ENCODE peak calls at places on chromosomes 12 and 14, in seven cellular contexts. One of them, this sample, is unnamed.

GRCh38 chr14:65415613-65416012 is 3.1 kb downstream of the FUT8 start:
- DNase-seq in fibroblast of pulmonary artery: no peak
- DNase-seq in cardiac fibroblast: no peak
- DNase-seq in AG04450: no peak
- DNase-seq in astrocyte: no peak
- DNase-seq in ovary: no peak
- DNase-seq in GM12878: no peak
- DNase-seq in this sample: no peak

GRCh38 chr12:32558941-32559340 is 120.2 kb upstream of the DNM1L start:
- DNase-seq in fibroblast of pulmonary artery: peak; percentile 47
- DNase-seq in cardiac fibroblast: peak; percentile 62
- DNase-seq in AG04450: no peak
- DNase-seq in astrocyte: no peak
- DNase-seq in ovary: no peak
- DNase-seq in GM12878: peak; percentile 66
- DNase-seq in this sample: peak; percentile 77

GRCh38 chr12:5305425-5305824 is 126.5 kb upstream of the NTF3 start:
- DNase-seq in fibroblast of pulmonary artery: no peak
- DNase-seq in cardiac fibroblast: no peak
- DNase-seq in AG04450: no peak
- DNase-seq in astrocyte: no peak
- DNase-seq in ovary: no peak
- DNase-seq in GM12878: no peak
- DNase-seq in this sample: no peak

GRCh38 chr12:25283006-25283405 is 32.3 kb upstream of the KRAS start:
- DNase-seq in fibroblast of pulmonary artery: no peak
- DNase-seq in cardiac fibroblast: peak; percentile 18
- DNase-seq in AG04450: no peak
- DNase-seq in astrocyte: no peak
- DNase-seq in ovary: no peak
- DNase-seq in GM12878: no peak
- DNase-seq in this sample: no peak

GRCh38 chr12:49097381-49097780 is 2.8 kb upstream of the DHH start:
- DNase-seq in fibroblast of pulmonary artery: no peak
- DNase-seq in cardiac fibroblast: no peak
- DNase-seq in AG04450: no peak
- DNase-seq in astrocyte: no peak
- DNase-seq in ovary: no peak
- DNase-seq in GM12878: no peak
- DNase-seq in this sample: no peak

GRCh38 chr12:108846320-108846719 is 11.1 kb downstream of the SSH1 start:
- DNase-seq in fibroblast of pulmonary artery: no peak
- DNase-seq in cardiac fibroblast: no peak
- DNase-seq in AG04450: no peak
- DNase-seq in astrocyte: no peak
- DNase-seq in ovary: no peak
- DNase-seq in GM12878: no peak
- DNase-seq in this sample: no peak

GRCh38 chr14:88189840-88190191 is 133.3 kb downstream of the KCNK10 start:
- DNase-seq in fibroblast of pulmonary artery: no peak
- DNase-seq in cardiac fibroblast: no peak
- DNase-seq in AG04450: no peak
- DNase-seq in astrocyte: no peak
- DNase-seq in ovary: no peak
- DNase-seq in GM12878: no peak
- DNase-seq in this sample: no peak

GRCh38 chr14:76208340-76208739 is 56.6 kb downstream of the GPATCH2L start:
- DNase-seq in fibroblast of pulmonary artery: no peak
- DNase-seq in cardiac fibroblast: no peak
- DNase-seq in AG04450: no peak
- DNase-seq in astrocyte: no peak
- DNase-seq in ovary: no peak
- DNase-seq in GM12878: no peak
- DNase-seq in this sample: no peak

GRCh38 chr12:91396296-91396695 is 213.7 kb upstream of the DCN start:
- DNase-seq in fibroblast of pulmonary artery: no peak
- DNase-seq in cardiac fibroblast: no peak
- DNase-seq in AG04450: no peak
- DNase-seq in astrocyte: no peak
- DNase-seq in ovary: no peak
- DNase-seq in GM12878: no peak
- DNase-seq in this sample: no peak

GRCh38 chr14:81625343-81625742 is 91.7 kb upstream of the SEL1L start:
- DNase-seq in fibroblast of pulmonary artery: peak; percentile 4
- DNase-seq in cardiac fibroblast: peak; percentile 4
- DNase-seq in AG04450: no peak
- DNase-seq in astrocyte: no peak
- DNase-seq in ovary: no peak
- DNase-seq in GM12878: no peak
- DNase-seq in this sample: peak; percentile 2
- TF ChIP-seq CTCF in fibroblast of pulmonary artery: no peak
- TF ChIP-seq CTCF in cardiac fibroblast: no peak
- TF ChIP-seq CTCF in AG04450: no peak
- TF ChIP-seq CTCF in astrocyte: peak; percentile 11
- TF ChIP-seq CTCF in ovary: no peak
- TF ChIP-seq CTCF in GM12878: peak; percentile 35
- TF ChIP-seq CTCF in this sample: peak; percentile 18

GRCh38 chr12:14424545-14424944 is 59.1 kb downstream of the ATF7IP start:
- DNase-seq in fibroblast of pulmonary artery: no peak
- DNase-seq in cardiac fibroblast: no peak
- DNase-seq in AG04450: no peak
- DNase-seq in astrocyte: no peak
- DNase-seq in ovary: no peak
- DNase-seq in GM12878: no peak
- DNase-seq in this sample: no peak

GRCh38 chr12:14426792-14427191 is 61.3 kb downstream of the ATF7IP start:
- DNase-seq in fibroblast of pulmonary artery: no peak
- DNase-seq in cardiac fibroblast: no peak
- DNase-seq in AG04450: no peak
- DNase-seq in astrocyte: no peak
- DNase-seq in ovary: no peak
- DNase-seq in GM12878: no peak
- DNase-seq in this sample: no peak

GRCh38 chr12:14417717-14418116 is 52.2 kb downstream of the ATF7IP start:
- DNase-seq in fibroblast of pulmonary artery: peak; percentile 94
- DNase-seq in cardiac fibroblast: peak; percentile 94
- DNase-seq in AG04450: peak; percentile 76
- DNase-seq in astrocyte: peak; percentile 90
- DNase-seq in ovary: no peak
- DNase-seq in GM12878: no peak
- DNase-seq in this sample: peak; percentile 40

GRCh38 chr12:14418526-14418925 is 53.0 kb downstream of the ATF7IP start:
- DNase-seq in fibroblast of pulmonary artery: peak; percentile 55
- DNase-seq in cardiac fibroblast: peak; percentile 50
- DNase-seq in AG04450: no peak
- DNase-seq in astrocyte: peak; percentile 29
- DNase-seq in ovary: no peak
- DNase-seq in GM12878: no peak
- DNase-seq in this sample: no peak

GRCh38 chr12:14422516-14423230 is 57.2 kb downstream of the ATF7IP start:
- DNase-seq in fibroblast of pulmonary artery: no peak
- DNase-seq in cardiac fibroblast: no peak
- DNase-seq in AG04450: no peak
- DNase-seq in astrocyte: peak; percentile 73
- DNase-seq in ovary: no peak
- DNase-seq in GM12878: no peak
- DNase-seq in this sample: no peak
- H3K4me3 ChIP-seq in fibroblast of pulmonary artery: no peak overlapping the region
- H3K4me3 ChIP-seq in cardiac fibroblast: no peak overlapping the region
- H3K4me3 ChIP-seq in AG04450: no peak overlapping the region
- H3K4me3 ChIP-seq in astrocyte: no peak overlapping the region
- H3K4me3 ChIP-seq in ovary: no peak overlapping the region
- H3K4me3 ChIP-seq in GM12878: no peak overlapping the region
- H3K4me3 ChIP-seq in this sample: no peak overlapping the region

GRCh38 chr12:52557481-52557880 is 4.5 kb upstream of the KRT71 start:
- DNase-seq in fibroblast of pulmonary artery: no peak
- DNase-seq in cardiac fibroblast: no peak
- DNase-seq in AG04450: no peak
- DNase-seq in astrocyte: no peak
- DNase-seq in ovary: no peak
- DNase-seq in GM12878: no peak
- DNase-seq in this sample: no peak

GRCh38 chr12:52564582-52564981 is 9.1 kb downstream of the KRT74 start:
- DNase-seq in fibroblast of pulmonary artery: no peak
- DNase-seq in cardiac fibroblast: no peak
- DNase-seq in AG04450: no peak
- DNase-seq in astrocyte: no peak
- DNase-seq in ovary: no peak
- DNase-seq in GM12878: no peak
- DNase-seq in this sample: no peak

GRCh38 chr12:52559979-52560378 is 7.0 kb upstream of the KRT71 start:
- DNase-seq in fibroblast of pulmonary artery: no peak
- DNase-seq in cardiac fibroblast: no peak
- DNase-seq in AG04450: no peak
- DNase-seq in astrocyte: no peak
- DNase-seq in ovary: no peak
- DNase-seq in GM12878: no peak
- DNase-seq in this sample: no peak

GRCh38 chr12:52566847-52567291 is 6.8 kb downstream of the KRT74 start:
- DNase-seq in fibroblast of pulmonary artery: no peak
- DNase-seq in cardiac fibroblast: no peak
- DNase-seq in AG04450: no peak
- DNase-seq in astrocyte: no peak
- DNase-seq in ovary: no peak
- DNase-seq in GM12878: no peak
- DNase-seq in this sample: no peak

DNA sequence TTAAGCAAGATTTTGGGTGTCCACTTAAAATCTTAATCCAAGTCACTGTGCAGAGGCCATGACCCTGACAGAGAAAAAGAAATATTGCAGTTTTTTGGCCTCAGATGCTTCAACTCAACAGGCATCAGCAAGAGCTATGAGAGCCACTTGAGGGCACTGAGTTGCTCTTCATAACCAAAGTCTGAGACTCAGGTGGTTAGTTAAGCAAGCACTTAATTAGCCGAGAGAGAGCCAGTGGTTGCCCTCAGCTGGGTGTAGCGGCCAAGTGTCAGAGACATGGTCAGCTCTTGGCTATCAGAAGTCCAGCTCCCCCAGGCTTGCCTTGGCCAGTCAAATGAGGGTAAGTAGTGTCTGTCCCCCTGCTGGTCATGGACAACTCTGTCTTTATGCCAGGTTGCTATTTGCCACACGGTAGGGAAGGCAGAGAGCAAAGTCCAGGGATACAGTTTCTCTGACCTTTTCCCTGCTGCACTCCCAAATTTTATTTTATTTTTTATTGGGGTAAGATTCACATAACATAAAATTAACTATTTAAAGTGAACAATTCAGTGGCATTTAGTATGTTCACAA is 9.0 kb upstream of the KRT71 start:
- DNase-seq in fibroblast of pulmonary artery: peak; percentile 15
- DNase-seq in cardiac fibroblast: no peak
- DNase-seq in AG04450: no peak
- DNase-seq in astrocyte: no peak
- DNase-seq in ovary: no peak
- DNase-seq in GM12878: no peak
- DNase-seq in this sample: peak; percentile 1
- TF ChIP-seq CTCF in fibroblast of pulmonary artery: peak; percentile 34
- TF ChIP-seq CTCF in cardiac fibroblast: peak; percentile 48
- TF ChIP-seq CTCF in AG04450: no peak
- TF ChIP-seq CTCF in astrocyte: peak; percentile 8
- TF ChIP-seq CTCF in ovary: no peak
- TF ChIP-seq CTCF in GM12878: peak; percentile 10
- TF ChIP-seq CTCF in this sample: no peak

GRCh38 chr12:54604436-54604835 is 16.0 kb upstream of the PPP1R1A start:
- DNase-seq in fibroblast of pulmonary artery: no peak
- DNase-seq in cardiac fibroblast: no peak
- DNase-seq in AG04450: no peak
- DNase-seq in astrocyte: no peak
- DNase-seq in ovary: no peak
- DNase-seq in GM12878: no peak
- DNase-seq in this sample: no peak
- H3K4me3 ChIP-seq in fibroblast of pulmonary artery: no peak overlapping the region
- H3K4me3 ChIP-seq in cardiac fibroblast: no peak overlapping the region
- H3K4me3 ChIP-seq in AG04450: no peak overlapping the region
- H3K4me3 ChIP-seq in astrocyte: no peak overlapping the region
- H3K4me3 ChIP-seq in ovary: no peak overlapping the region
- H3K4me3 ChIP-seq in GM12878: no peak overlapping the region
- H3K4me3 ChIP-seq in this sample: no peak overlapping the region